ENCODE peak calls at places on chromosomes 5 and 9, in nine cellular contexts. G, B, J, P, V, C, D, R and I are unnamed samples.

GRCh38 chr5:10860645-10861455 is 99.8 kb upstream of the DAP start:
- DNase-seq in G (no peak), B (peak; percentile 2), J (no peak), P (no peak), V (no peak), C (no peak), D (no peak), R (no peak), I (no peak)

GRCh38 chr9:72362118-72362531 is 2.9 kb downstream of the ZFAND5 start:
- DNase-seq in G (no peak), B (peak; percentile 48), J (peak; percentile 60), P (no peak), V (no peak), C (no peak), D (no peak), R (no peak), I (no peak)

GRCh38 chr9:65432051-65432450 is 147.0 kb upstream of the FOXD4L5 start:
- DNase-seq in G (no peak), B (no peak), J (no peak), P (no peak), V (no peak), C (no peak), D (no peak), R (no peak), I (no peak)

GRCh38 chr9:126222835-126223431 is 103.7 kb upstream of the MVB12B start:
- DNase-seq in G (no peak), B (no peak), J (no peak), P (no peak), V (no peak), C (no peak), D (no peak), R (no peak), I (peak; percentile 26)

GRCh38 chr5:67816456-67816855 is 399.1 kb upstream of the PIK3R1 start:
- DNase-seq in G (no peak), B (no peak), J (no peak), P (no peak), V (no peak), C (no peak), D (no peak), R (no peak), I (no peak)

GRCh38 chr9:77533678-77534077 is 114.4 kb downstream of the GNA14 start:
- DNase-seq in G (no peak), B (no peak), J (peak; percentile 53), P (no peak), V (no peak), C (no peak), D (no peak), R (no peak), I (no peak)

GRCh38 chr9:4750021-4750673 is 9.1 kb upstream of the AK3 start:
- DNase-seq in G (no peak), B (peak; percentile 67), J (peak; percentile 57), P (no peak), V (peak; percentile 61), C (no peak), D (no peak), R (no peak), I (no peak)

GRCh38 chr9:129278391-129279237 is 100.6 kb upstream of the IER5L start:
- DNase-seq in G (peak; percentile 12), B (no peak), J (peak; percentile 31), P (peak; percentile 7), V (peak; percentile 43), C (peak; percentile 21), D (no peak), R (peak; percentile 32), I (peak; percentile 28)

GRCh38 chr5:130402906-130403305 is 498.6 kb downstream of the CHSY3 start:
- DNase-seq in G (no peak), B (no peak), J (no peak), P (no peak), V (no peak), C (no peak), D (no peak), R (no peak), I (no peak)

GRCh38 chr5:141960018-141960417 is 2.0 kb upstream of the PCDH12 start:
- DNase-seq in G (no peak), B (no peak), J (no peak), P (no peak), V (peak; percentile 64), C (no peak), D (no peak), R (no peak), I (no peak)

GRCh38 chr5:159582756-159583523 is 252.7 kb upstream of the IL12B start:
- DNase-seq in G (no peak), B (peak; percentile 35), J (no peak), P (no peak), V (no peak), C (no peak), D (no peak), R (no peak), I (no peak)

GRCh38 chr5:151911011-151911410 is 13.6 kb downstream of the GLRA1 start:
- DNase-seq in G (no peak), B (no peak), J (no peak), P (no peak), V (no peak), C (no peak), D (no peak), R (no peak), I (no peak)

DNA sequence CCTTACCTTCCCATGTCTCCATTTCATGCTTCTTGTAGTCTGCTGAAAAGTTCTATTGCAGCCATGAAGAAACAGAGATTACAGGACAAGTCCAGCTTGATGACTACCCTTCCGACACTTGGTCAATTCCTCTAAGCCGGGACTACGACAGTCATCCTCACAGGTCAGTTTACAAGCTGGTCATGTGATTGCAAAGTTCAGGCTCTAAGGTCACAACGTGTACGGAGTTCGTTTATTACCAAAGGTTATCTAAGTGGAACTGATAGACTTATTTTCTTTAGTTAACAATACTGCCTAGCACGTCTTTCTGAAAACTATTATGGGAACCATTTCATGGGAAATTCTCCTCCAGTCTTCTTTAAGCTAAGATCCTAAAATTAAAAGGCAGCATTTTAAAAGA is 88.5 kb upstream of the NR5A1 start:
- DNase-seq in G (no peak), B (no peak), J (peak; percentile 86), P (no peak), V (no peak), C (no peak), D (no peak), R (no peak), I (no peak)
- H3K4me1 ChIP-seq in G (no peaks in the 10 kb centered on the region), B (peaks cover 50% of the 10 kb centered on the region), J (peaks cover 6% of the 10 kb centered on the region), P (no peaks in the 10 kb centered on the region), V (no peaks in the 10 kb centered on the region), C (peaks cover 11% of the 10 kb centered on the region), D (peaks cover 16% of the 10 kb centered on the region), R (peaks cover 4% of the 10 kb centered on the region), I (peaks cover 6% of the 10 kb centered on the region)

DNA sequence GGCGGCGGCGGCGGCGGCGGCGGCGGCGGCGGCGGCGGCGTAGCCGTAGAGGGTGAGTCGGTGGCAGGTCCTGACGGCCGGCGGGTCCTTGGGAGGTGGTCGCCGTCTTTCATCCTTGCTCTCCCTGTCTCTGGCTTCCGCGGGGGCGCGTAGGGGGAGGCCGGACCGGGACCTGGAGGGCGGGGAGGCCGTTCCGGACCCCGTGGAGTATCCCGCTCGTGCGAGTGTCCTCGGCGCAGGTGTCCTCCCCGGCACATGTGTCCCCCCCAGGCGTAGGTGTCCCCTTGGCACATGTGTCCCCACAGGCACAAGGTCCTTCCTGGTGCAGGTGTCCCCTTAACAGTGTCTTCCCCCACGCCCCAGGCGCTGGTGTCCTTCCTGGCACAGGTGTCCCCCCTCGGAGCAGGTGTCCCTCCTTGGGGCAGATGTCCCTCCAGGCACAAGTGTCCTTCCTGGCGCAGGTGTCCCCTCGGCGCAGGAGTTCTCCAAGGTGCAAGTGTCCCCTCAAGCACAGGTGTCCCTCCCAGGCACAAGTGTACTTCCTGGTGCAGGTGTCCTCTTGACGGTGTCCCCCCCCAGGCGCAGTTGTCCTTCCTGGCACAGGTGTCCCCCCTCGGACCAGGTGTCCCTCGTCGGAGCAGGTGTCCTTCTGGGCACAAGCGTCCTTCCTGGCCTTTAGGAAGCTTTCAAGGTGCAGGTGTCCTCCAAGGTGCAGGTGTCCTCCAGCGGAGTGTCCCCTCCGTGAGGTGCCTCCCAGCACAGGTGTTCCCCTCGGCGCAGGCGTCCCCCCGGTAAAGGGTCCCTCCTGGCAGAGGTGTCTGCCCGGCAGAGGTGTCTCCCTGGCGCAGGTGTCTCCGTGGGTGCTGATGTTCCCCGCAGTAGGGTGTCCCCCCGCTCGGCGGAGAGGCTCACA is 519 bp downstream of the EXOC3 start:
- DNase-seq in G (peak; percentile 18), B (peak; percentile 2), J (peak; percentile 18), P (no peak), V (peak; percentile 52), C (peak; percentile 30), D (no peak), R (no peak), I (no peak)
- H3K27ac ChIP-seq in G (peak overlapping the region; percentile 94), B (no peak overlapping the region), J (peak overlapping the region; percentile 70), P (peak overlapping the region; percentile 86), V (peak overlapping the region; percentile 3), C (peak overlapping the region; percentile 68), D (peak overlapping the region; percentile 93), R (peak overlapping the region; percentile 63), I (peak overlapping the region; percentile 78)

GRCh38 chr5:118875131-118875530 is 113.2 kb downstream of the DTWD2 start:
- DNase-seq in G (no peak), B (no peak), J (no peak), P (no peak), V (no peak), C (no peak), D (no peak), R (no peak), I (no peak)
- H3K9me3 ChIP-seq in G (no peaks in the 10 kb centered on the region), B (no peaks in the 10 kb centered on the region), J (no peaks in the 10 kb centered on the region), P (peaks cover 58% of the 10 kb centered on the region), V (no peaks in the 10 kb centered on the region), C (no peaks in the 10 kb centered on the region), D (peaks cover 11% of the 10 kb centered on the region), R (no peaks in the 10 kb centered on the region), I (peaks cover 52% of the 10 kb centered on the region)

DNA sequence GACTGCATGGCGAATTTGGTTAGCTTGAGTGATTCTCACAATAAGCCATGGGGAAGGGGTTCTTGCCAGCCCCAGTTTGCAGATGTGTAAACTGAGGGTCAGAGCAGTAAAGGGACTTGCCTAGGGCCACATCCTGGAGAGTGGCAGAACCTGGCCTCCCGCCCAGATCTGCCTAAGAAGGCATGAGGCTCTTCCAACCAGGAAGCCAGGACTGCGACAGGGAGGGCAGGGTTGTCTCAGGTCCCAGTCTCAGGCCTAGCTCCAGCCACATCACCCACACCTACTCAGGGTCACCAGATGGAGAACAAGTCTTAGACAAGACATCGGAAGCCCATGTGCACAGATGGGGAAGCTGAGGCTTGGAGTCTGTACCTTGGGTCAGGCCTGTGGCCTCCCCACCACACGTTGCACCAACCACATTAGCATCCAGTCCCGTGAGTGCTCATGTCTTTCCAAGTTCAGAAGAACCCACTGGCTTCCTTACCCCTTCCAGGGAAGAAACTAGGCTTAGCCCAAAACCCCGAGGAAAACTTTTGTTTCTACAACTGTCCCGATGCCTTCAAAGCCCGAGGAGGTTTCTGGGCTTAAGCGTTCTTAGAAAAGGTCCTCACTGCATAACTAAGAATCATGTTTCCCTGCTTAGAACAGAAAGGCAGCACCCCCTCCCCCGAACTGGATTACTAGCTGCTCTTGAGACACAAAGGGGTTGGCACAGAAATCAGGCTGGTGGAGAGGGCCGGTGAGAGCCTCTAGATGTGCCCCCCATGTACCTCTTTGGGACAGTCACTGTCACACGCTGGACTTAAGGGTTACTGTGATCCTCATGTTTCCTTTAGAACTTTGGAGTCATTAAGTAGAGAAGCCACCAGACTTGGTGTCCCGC is 2.3 kb downstream of the FAM78A start:
- DNase-seq in G (no peak), B (no peak), J (no peak), P (no peak), V (peak; percentile 59), C (no peak), D (peak; percentile 60), R (no peak), I (no peak)
- H3K4me1 ChIP-seq in G (no peaks in the 10 kb centered on the region), B (peaks cover 59% of the 10 kb centered on the region), J (peaks cover 8% of the 10 kb centered on the region), P (peaks cover 9% of the 10 kb centered on the region), V (peaks cover 56% of the 10 kb centered on the region), C (peaks cover 16% of the 10 kb centered on the region), D (peaks cover 70% of the 10 kb centered on the region), R (no peaks in the 10 kb centered on the region), I (no peaks in the 10 kb centered on the region)